ENCODE peak calls at places on chromosomes 1 and 21, in five cellular contexts. O, Y, U, R and J are unnamed samples.

GRCh38 chr1:208137144-208137682 is 107.0 kb downstream of the PLXNA2 start:
- DNase-seq in U (no peak), Y (no peak), O (no peak), R (peak; percentile 56), J (no peak)

GRCh38 chr1:53061859-53062714 is at the start of gene PODN:
- DNase-seq in Y (no peak), R (no peak), O (peak; percentile 71), U (no peak), J (peak; percentile 84)

GRCh38 chr21:42079939-42080787 is 9.0 kb downstream of the UMODL1 start:
- DNase-seq in O (peak; percentile 74), R (peak; percentile 11), U (no peak), Y (no peak), J (no peak)

GRCh38 chr21:21052672-21053071 is 54.5 kb downstream of the NCAM2 start:
- DNase-seq in O (no peak), R (no peak), Y (no peak), U (no peak), J (no peak)

GRCh38 chr1:147204080-147204479 is 21.1 kb downstream of the FMO5 start:
- DNase-seq in Y (no peak), U (no peak), O (no peak), R (no peak), J (no peak)

GRCh38 chr1:25695066-25695990 is 78.7 kb downstream of the MAN1C1 start:
- DNase-seq in O (peak; percentile 89), U (peak; percentile 90), R (peak; percentile 99), Y (no peak), J (no peak)

GRCh38 chr1:119008483-119009299 is 20.5 kb upstream of the TBX15 start:
- DNase-seq in U (no peak), O (peak; percentile 79), R (peak; percentile 54), Y (no peak), J (no peak)

GRCh38 chr1:201251851-201252430 is 31.4 kb upstream of the PKP1 start:
- DNase-seq in U (no peak), Y (no peak), O (peak; percentile 36), R (no peak), J (peak; percentile 80)

GRCh38 chr1:163897401-163898169 is 575.8 kb downstream of the NUF2 start:
- DNase-seq in Y (no peak), R (peak; percentile 11), O (no peak), U (no peak), J (no peak)

GRCh38 chr1:193519922-193520321 is 333.5 kb upstream of the B3GALT2 start:
- DNase-seq in O (peak; percentile 75), R (no peak), Y (no peak), U (no peak), J (no peak)

GRCh38 chr1:9626201-9626608 is 25.3 kb upstream of the PIK3CD start:
- DNase-seq in U (no peak), O (no peak), R (no peak), Y (peak; percentile 85), J (no peak)

GRCh38 chr1:94324168-94324544 is 86.8 kb upstream of the ARHGAP29 start:
- DNase-seq in Y (no peak), R (peak; percentile 30), U (no peak), O (no peak), J (no peak)

GRCh38 chr1:207971511-207972224 is 60.7 kb upstream of the CD34 start:
- DNase-seq in U (no peak), O (no peak), R (no peak), Y (no peak), J (peak; percentile 56)

GRCh38 chr1:192860478-192861185 is 51.8 kb downstream of the RGS2 start:
- DNase-seq in U (no peak), R (no peak), O (no peak), Y (no peak), J (no peak)

GRCh38 chr21:23162213-23162946 is 2164.2 kb downstream of the NCAM2 start:
- DNase-seq in O (no peak), Y (no peak), R (no peak), U (no peak), J (no peak)

GRCh38 chr1:109639063-109639840 is 16.6 kb upstream of the GSTM4 start:
- DNase-seq in Y (no peak), U (peak; percentile 67), O (peak; percentile 49), R (no peak), J (peak; percentile 74)

DNA sequence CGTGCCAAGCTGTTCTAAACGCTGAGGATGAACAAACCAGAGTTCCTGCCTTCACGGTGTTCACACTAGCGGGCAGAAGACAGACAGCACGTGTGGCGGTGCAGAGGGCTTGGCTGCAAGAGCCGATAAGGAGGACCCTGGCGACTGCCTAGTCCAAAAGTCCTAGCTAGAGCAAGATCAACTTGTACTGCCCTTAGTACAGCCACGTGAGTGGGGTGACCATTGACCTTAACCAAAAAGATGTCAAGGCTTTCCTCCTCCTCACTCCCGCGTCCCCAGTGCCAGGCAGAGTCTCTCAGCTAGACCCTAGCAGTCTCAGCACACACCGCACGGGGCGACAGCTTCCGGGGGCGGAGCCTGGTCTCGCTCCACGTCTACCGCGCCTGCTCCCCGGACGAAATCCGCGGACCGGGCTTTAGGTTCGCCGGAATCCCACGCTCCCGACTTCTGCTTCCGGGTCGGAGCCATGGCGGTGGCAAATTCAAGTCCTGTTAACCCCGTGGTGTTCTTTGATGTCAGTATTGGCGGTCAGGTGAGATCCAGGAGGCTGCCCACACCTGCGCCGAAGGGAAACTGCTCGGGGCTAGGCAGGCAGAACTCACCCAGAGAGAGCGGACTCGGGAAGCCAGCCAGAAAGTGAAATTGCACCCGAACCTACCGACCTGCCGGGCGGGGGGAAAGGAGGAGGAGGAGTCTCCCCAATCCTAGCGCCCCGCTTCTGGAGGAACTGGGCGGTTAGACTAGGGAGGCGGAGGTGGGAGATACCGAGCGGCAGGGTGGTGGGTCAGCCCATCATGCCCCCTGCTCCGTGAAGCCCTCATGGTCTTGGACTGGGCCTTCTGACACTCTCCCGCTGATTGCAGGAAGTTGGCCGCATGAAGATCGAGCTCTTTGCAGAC is at the start of gene PPIH:
- DNase-seq in O (peak; percentile 98), U (peak; percentile 95), R (peak; percentile 88), Y (peak; percentile 95), J (peak; percentile 96)
- TF ChIP-seq CTCF in O (peak; percentile 50), U (no peak), R (peak; percentile 24), Y (no peak), J (peak; percentile 26)

GRCh38 chr1:117092594-117092993 is 29.0 kb downstream of the TRIM45 start:
- DNase-seq in U (no peak), O (no peak), Y (no peak), R (no peak), J (no peak)

GRCh38 chr1:117096871-117097842 is 24.4 kb downstream of the TRIM45 start:
- DNase-seq in O (no peak), Y (no peak), R (peak; percentile 64), U (no peak), J (no peak)

GRCh38 chr1:117095237-117095636 is 26.3 kb downstream of the TRIM45 start:
- DNase-seq in U (no peak), Y (no peak), O (no peak), R (peak; percentile 66), J (no peak)

GRCh38 chr1:117093091-117093534 is 28.4 kb downstream of the TRIM45 start:
- DNase-seq in U (no peak), O (peak; percentile 59), R (peak; percentile 100), Y (no peak), J (no peak)

GRCh38 chr1:117093870-117094621 is 27.5 kb downstream of the TRIM45 start:
- DNase-seq in U (no peak), O (peak; percentile 55), Y (no peak), R (peak; percentile 75), J (no peak)
- TF ChIP-seq CTCF in U (no peak), O (peak; percentile 46), Y (peak; percentile 34), R (peak; percentile 47), J (peak; percentile 39)

DNA sequence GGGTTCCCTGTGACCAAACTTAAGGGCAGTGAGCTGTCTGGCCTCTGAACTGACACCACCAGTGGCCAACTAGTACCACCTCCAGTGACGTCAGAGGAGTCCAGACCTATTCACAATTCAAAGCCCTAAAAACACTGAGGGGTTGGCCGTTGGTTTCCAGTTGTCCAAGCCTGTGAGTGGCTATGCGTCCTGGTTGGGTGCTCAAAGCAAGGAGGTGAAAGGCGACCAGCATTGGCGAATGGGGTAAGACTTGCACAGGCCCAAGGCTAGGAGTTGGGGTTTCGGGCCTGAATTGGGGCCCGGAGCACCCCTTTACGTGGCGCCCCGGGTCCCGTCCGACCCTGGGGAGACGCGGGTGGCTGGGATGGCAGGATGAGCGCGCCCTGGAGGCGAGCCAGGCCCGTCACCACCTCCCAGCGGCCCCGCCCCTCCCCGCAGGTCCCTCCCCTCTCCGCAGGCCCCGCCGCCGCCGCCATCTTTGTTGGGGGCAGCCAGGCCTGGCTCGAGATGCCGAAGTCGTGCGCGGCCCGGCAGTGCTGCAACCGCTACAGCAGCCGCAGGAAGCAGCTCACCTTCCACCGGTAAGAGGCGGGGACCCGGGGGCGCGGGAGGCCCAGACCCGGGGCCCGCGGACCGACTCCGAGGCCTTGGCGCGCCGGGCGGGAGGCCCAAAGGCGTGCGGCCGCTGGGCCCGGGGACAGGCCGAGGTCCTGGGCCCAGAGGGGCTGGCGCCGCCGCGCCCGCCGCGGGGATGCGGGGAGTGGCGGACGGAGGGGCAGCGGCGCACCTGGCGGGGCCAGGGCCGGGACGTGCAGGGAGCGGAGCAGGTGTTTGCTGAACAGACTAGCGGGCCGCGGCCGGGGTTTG is at the start of gene THAP3:
- DNase-seq in U (peak; percentile 89), R (peak; percentile 85), O (peak; percentile 97), Y (peak; percentile 87), J (peak; percentile 94)
- TF ChIP-seq CTCF in U (no peak), R (no peak), O (peak; percentile 59), Y (peak; percentile 39), J (no peak)

GRCh38 chr1:1898246-1898933 is 7.5 kb upstream of the GNB1 start:
- DNase-seq in O (no peak), U (no peak), Y (no peak), R (no peak), J (no peak)

GRCh38 chr1:1900883-1901640 is 10.2 kb upstream of the GNB1 start:
- DNase-seq in U (no peak), R (no peak), Y (no peak), O (peak; percentile 53), J (no peak)

GRCh38 chr1:1899967-1900327 is 9.1 kb upstream of the GNB1 start:
- DNase-seq in U (no peak), R (no peak), O (no peak), Y (no peak), J (no peak)

GRCh38 chr1:1901641-1902294 is 10.9 kb upstream of the GNB1 start:
- DNase-seq in U (no peak), Y (no peak), O (peak; percentile 48), R (no peak), J (no peak)

GRCh38 chr1:1899266-1899966 is 8.5 kb upstream of the GNB1 start:
- DNase-seq in O (peak; percentile 86), U (no peak), Y (no peak), R (no peak), J (no peak)
- TF ChIP-seq CTCF in O (peak; percentile 67), U (no peak), Y (peak; percentile 44), R (no peak), J (no peak)